ENCODE peak calls at places on chromosomes 5 and 9, in ten cellular contexts. K, A, B, S, R, Z, U, E, L and H are unnamed samples.

GRCh38 chr9:93792358-93792757 is 162.8 kb downstream of the BARX1 start:
- DNase-seq in K (no peak), A (no peak), B (no peak), S (no peak), R (no peak), Z (no peak), U (no peak), E (no peak), L (no peak), H (no peak)

GRCh38 chr9:120574473-120574872 is 5.5 kb downstream of the CDK5RAP2 start:
- DNase-seq in K (no peak), A (no peak), B (no peak), S (no peak), R (no peak), Z (no peak), U (no peak), E (no peak), L (no peak), H (no peak)

GRCh38 chr5:127358782-127359181 is 68.2 kb downstream of the MEGF10 start:
- DNase-seq in K (no peak), A (no peak), B (no peak), S (no peak), R (no peak), Z (no peak), U (no peak), E (no peak), L (no peak), H (no peak)

GRCh38 chr9:87491488-87491887 is 6.2 kb upstream of the DAPK1 start:
- DNase-seq in K (no peak), A (no peak), B (no peak), S (no peak), R (no peak), Z (no peak), U (no peak), E (no peak), L (no peak), H (no peak)

GRCh38 chr5:133122711-133123110 is 70.9 kb downstream of the HSPA4 start:
- DNase-seq in K (no peak), A (no peak), B (no peak), S (no peak), R (no peak), Z (no peak), U (no peak), E (no peak), L (no peak), H (no peak)

GRCh38 chr5:56270058-56270457 is 36.9 kb upstream of the ANKRD55 start:
- DNase-seq in K (peak; percentile 37), A (no peak), B (peak; percentile 32), S (no peak), R (no peak), Z (no peak), U (no peak), E (no peak), L (no peak), H (no peak)

GRCh38 chr5:135999396-136000139 is 29.2 kb upstream of the TGFBI start:
- DNase-seq in K (no peak), A (no peak), B (no peak), S (no peak), R (no peak), Z (no peak), U (no peak), E (no peak), L (no peak), H (no peak)

GRCh38 chr9:86741311-86742215 is 205.7 kb downstream of the GAS1 start:
- DNase-seq in K (no peak), A (no peak), B (no peak), S (peak; percentile 96), R (no peak), Z (no peak), U (no peak), E (no peak), L (peak; percentile 36), H (no peak)

GRCh38 chr9:13513710-13514444 is 234.4 kb upstream of the MPDZ start:
- DNase-seq in K (no peak), A (no peak), B (no peak), S (peak; percentile 67), R (no peak), Z (no peak), U (no peak), E (no peak), L (peak; percentile 5), H (no peak)

GRCh38 chr5:141672856-141673813 is 8.9 kb downstream of the ARAP3 start:
- DNase-seq in K (no peak), A (no peak), B (no peak), S (no peak), R (peak; percentile 32), Z (no peak), U (no peak), E (no peak), L (no peak), H (no peak)

GRCh38 chr9:82810902-82811301 is 252.0 kb downstream of the RASEF start:
- DNase-seq in K (peak; percentile 54), A (no peak), B (no peak), S (peak; percentile 38), R (no peak), Z (no peak), U (no peak), E (no peak), L (no peak), H (no peak)

GRCh38 chr5:109329296-109330252 is 80.2 kb downstream of the PJA2 start:
- DNase-seq in K (no peak), A (no peak), B (no peak), S (no peak), R (no peak), Z (no peak), U (no peak), E (no peak), L (no peak), H (no peak)

GRCh38 chr5:89396262-89396975 is 513.4 kb upstream of the MEF2C start:
- DNase-seq in K (no peak), A (no peak), B (peak; percentile 31), S (no peak), R (no peak), Z (no peak), U (no peak), E (no peak), L (no peak), H (no peak)

GRCh38 chr9:88991066-88992030 is at the start of gene S1PR3:
- DNase-seq in K (peak; percentile 18), A (no peak), B (no peak), S (no peak), R (no peak), Z (no peak), U (peak; percentile 29), E (no peak), L (no peak), H (no peak)

GRCh38 chr9:127567119-127567897 is 44.8 kb upstream of the STXBP1 start:
- DNase-seq in K (peak; percentile 54), A (no peak), B (peak; percentile 58), S (no peak), R (no peak), Z (no peak), U (no peak), E (no peak), L (no peak), H (no peak)

GRCh38 chr5:150286820-150287219 is 2.8 kb downstream of the CAMK2A start:
- DNase-seq in K (no peak), A (no peak), B (peak; percentile 82), S (no peak), R (peak; percentile 11), Z (no peak), U (no peak), E (no peak), L (no peak), H (no peak)

GRCh38 chr9:137430723-137431415 is 7.7 kb downstream of the NOXA1 start:
- DNase-seq in K (no peak), A (no peak), B (no peak), S (no peak), R (no peak), Z (no peak), U (no peak), E (no peak), L (no peak), H (no peak)

GRCh38 chr5:123700624-123701023 is 188.6 kb downstream of the CSNK1G3 start:
- DNase-seq in K (peak; percentile 87), A (no peak), B (no peak), S (peak; percentile 41), R (no peak), Z (no peak), U (no peak), E (no peak), L (peak; percentile 93), H (no peak)

GRCh38 chr5:164188733-164189148 is 683.3 kb downstream of the MAT2B start:
- DNase-seq in K (no peak), A (no peak), B (no peak), S (no peak), R (no peak), Z (no peak), U (no peak), E (no peak), L (no peak), H (no peak)

GRCh38 chr5:149223081-149223848 is 48.4 kb upstream of the AFAP1L1 start:
- DNase-seq in K (no peak), A (no peak), B (peak; percentile 45), S (no peak), R (no peak), Z (no peak), U (peak; percentile 24), E (no peak), L (no peak), H (no peak)

GRCh38 chr9:113233146-113233545 is 11.8 kb downstream of the SLC31A1 start:
- DNase-seq in K (no peak), A (no peak), B (no peak), S (no peak), R (no peak), Z (no peak), U (no peak), E (no peak), L (no peak), H (no peak)

GRCh38 chr9:95007470-95007869 is 281.0 kb downstream of the AOPEP start:
- DNase-seq in K (no peak), A (no peak), B (no peak), S (no peak), R (no peak), Z (no peak), U (no peak), E (no peak), L (no peak), H (no peak)

GRCh38 chr9:692636-693459 is 148.6 kb upstream of the DMRT1 start:
- DNase-seq in K (peak; percentile 43), A (no peak), B (no peak), S (no peak), R (no peak), Z (no peak), U (no peak), E (no peak), L (peak; percentile 12), H (no peak)

GRCh38 chr9:73183917-73184861 is 32.5 kb downstream of the ANXA1 start:
- DNase-seq in K (peak; percentile 57), A (no peak), B (no peak), S (no peak), R (no peak), Z (peak; percentile 65), U (no peak), E (no peak), L (peak; percentile 16), H (peak; percentile 13)

GRCh38 chr5:136011427-136012001 is 17.3 kb upstream of the TGFBI start:
- DNase-seq in K (peak; percentile 68), A (no peak), B (no peak), S (no peak), R (no peak), Z (no peak), U (no peak), E (no peak), L (no peak), H (no peak)

GRCh38 chr9:131677445-131678180 is 62.3 kb downstream of the RAPGEF1 start:
- DNase-seq in K (peak; percentile 39), A (no peak), B (peak; percentile 74), S (no peak), R (no peak), Z (peak; percentile 46), U (no peak), E (no peak), L (peak; percentile 31), H (no peak)

GRCh38 chr5:131810510-131811249 is 13.9 kb upstream of the FNIP1 start:
- DNase-seq in K (peak; percentile 40), A (no peak), B (peak; percentile 42), S (no peak), R (no peak), Z (peak; percentile 26), U (no peak), E (no peak), L (peak; percentile 5), H (peak; percentile 66)

GRCh38 chr9:89669361-89669842 is 64.6 kb downstream of the GADD45G start:
- DNase-seq in K (no peak), A (no peak), B (no peak), S (no peak), R (no peak), Z (no peak), U (no peak), E (no peak), L (no peak), H (no peak)